ENCODE peak calls at places on chromosomes 4 and X, in seven cellular contexts. One of them, this sample, is unnamed.

GRCh38 chr4:104964387-104965175 is 182.1 kb upstream of the TET2 start:
- DNase-seq in T-cell: no peak
- DNase-seq in ELR: no peak
- DNase-seq in AG08396: no peak
- DNase-seq in heart left ventricle: no peak
- DNase-seq in ureter: no peak
- DNase-seq in A549: no peak
- DNase-seq in this sample: no peak

GRCh38 chr4:1771555-1772305 is 21.4 kb upstream of the FGFR3 start:
- DNase-seq in T-cell: no peak
- DNase-seq in ELR: no peak
- DNase-seq in AG08396: no peak
- DNase-seq in heart left ventricle: no peak
- DNase-seq in ureter: no peak
- DNase-seq in A549: no peak
- DNase-seq in this sample: no peak

GRCh38 chrX:23332888-23333821 is 1.5 kb upstream of the PTCHD1 start:
- DNase-seq in T-cell: no peak
- DNase-seq in ELR: no peak
- DNase-seq in AG08396: no peak
- DNase-seq in heart left ventricle: no peak
- DNase-seq in ureter: no peak
- DNase-seq in A549: no peak
- DNase-seq in this sample: no peak

GRCh38 chrX:153245288-153245731 is 66.2 kb downstream of the MAGEA1 start:
- DNase-seq in T-cell: no peak
- DNase-seq in ELR: peak; percentile 4
- DNase-seq in AG08396: no peak
- DNase-seq in heart left ventricle: no peak
- DNase-seq in ureter: no peak
- DNase-seq in A549: no peak
- DNase-seq in this sample: no peak

GRCh38 chr4:65023877-65024670 is 614.8 kb upstream of the TECRL start:
- DNase-seq in T-cell: no peak
- DNase-seq in ELR: no peak
- DNase-seq in AG08396: no peak
- DNase-seq in heart left ventricle: no peak
- DNase-seq in ureter: no peak
- DNase-seq in A549: no peak
- DNase-seq in this sample: no peak

GRCh38 chrX:19593684-19594083 is 78.4 kb upstream of the MAP3K15 start:
- DNase-seq in T-cell: peak; percentile 13
- DNase-seq in ELR: peak; percentile 61
- DNase-seq in AG08396: peak; percentile 25
- DNase-seq in heart left ventricle: no peak
- DNase-seq in ureter: no peak
- DNase-seq in A549: peak; percentile 27
- DNase-seq in this sample: no peak

GRCh38 chr4:110020139-110020538 is 107.5 kb downstream of the EGF start:
- DNase-seq in T-cell: no peak
- DNase-seq in ELR: no peak
- DNase-seq in AG08396: peak; percentile 23
- DNase-seq in heart left ventricle: no peak
- DNase-seq in ureter: no peak
- DNase-seq in A549: no peak
- DNase-seq in this sample: no peak

GRCh38 chr4:8607603-8608481 is 15.3 kb downstream of the CPZ start:
- DNase-seq in T-cell: peak; percentile 6
- DNase-seq in ELR: peak; percentile 37
- DNase-seq in AG08396: peak; percentile 83
- DNase-seq in heart left ventricle: no peak
- DNase-seq in ureter: no peak
- DNase-seq in A549: peak; percentile 50
- DNase-seq in this sample: no peak

GRCh38 chrX:31224321-31225012 is 152.6 kb upstream of the FTHL17 start:
- DNase-seq in T-cell: no peak
- DNase-seq in ELR: no peak
- DNase-seq in AG08396: no peak
- DNase-seq in heart left ventricle: no peak
- DNase-seq in ureter: no peak
- DNase-seq in A549: no peak
- DNase-seq in this sample: no peak

GRCh38 chrX:51955200-51955599 is 61.8 kb downstream of the MAGED1 start:
- DNase-seq in T-cell: no peak
- DNase-seq in ELR: no peak
- DNase-seq in AG08396: no peak
- DNase-seq in heart left ventricle: no peak
- DNase-seq in ureter: no peak
- DNase-seq in A549: no peak
- DNase-seq in this sample: no peak

GRCh38 chr4:18111100-18111499 is 89.5 kb upstream of the LCORL start:
- DNase-seq in T-cell: no peak
- DNase-seq in ELR: no peak
- DNase-seq in AG08396: no peak
- DNase-seq in heart left ventricle: no peak
- DNase-seq in ureter: no peak
- DNase-seq in A549: no peak
- DNase-seq in this sample: no peak

GRCh38 chr4:41009411-41009810 is 204.9 kb downstream of the APBB2 start:
- DNase-seq in T-cell: no peak
- DNase-seq in ELR: peak; percentile 77
- DNase-seq in AG08396: peak; percentile 8
- DNase-seq in heart left ventricle: no peak
- DNase-seq in ureter: no peak
- DNase-seq in A549: peak; percentile 7
- DNase-seq in this sample: no peak

GRCh38 chr4:16757080-16757521 is 141.3 kb downstream of the LDB2 start:
- DNase-seq in T-cell: no peak
- DNase-seq in ELR: peak; percentile 71
- DNase-seq in AG08396: peak; percentile 12
- DNase-seq in heart left ventricle: no peak
- DNase-seq in ureter: no peak
- DNase-seq in A549: no peak
- DNase-seq in this sample: no peak

GRCh38 chr4:140315970-140316369 is 57.5 kb upstream of the SCOC start:
- DNase-seq in T-cell: no peak
- DNase-seq in ELR: no peak
- DNase-seq in AG08396: no peak
- DNase-seq in heart left ventricle: no peak
- DNase-seq in ureter: no peak
- DNase-seq in A549: no peak
- DNase-seq in this sample: no peak

GRCh38 chrX:9724711-9725110 is 40.9 kb downstream of the GPR143 start:
- DNase-seq in T-cell: no peak
- DNase-seq in ELR: peak; percentile 53
- DNase-seq in AG08396: no peak
- DNase-seq in heart left ventricle: no peak
- DNase-seq in ureter: no peak
- DNase-seq in A549: no peak
- DNase-seq in this sample: no peak

GRCh38 chr4:43496188-43496587 is 603.7 kb downstream of the GRXCR1 start:
- DNase-seq in T-cell: no peak
- DNase-seq in ELR: peak; percentile 1
- DNase-seq in AG08396: no peak
- DNase-seq in heart left ventricle: no peak
- DNase-seq in ureter: no peak
- DNase-seq in A549: no peak
- DNase-seq in this sample: no peak

GRCh38 chr4:183831026-183831446 is 74.1 kb upstream of the STOX2 start:
- DNase-seq in T-cell: no peak
- DNase-seq in ELR: no peak
- DNase-seq in AG08396: no peak
- DNase-seq in heart left ventricle: peak; percentile 49
- DNase-seq in ureter: no peak
- DNase-seq in A549: no peak
- DNase-seq in this sample: no peak

GRCh38 chrX:70826715-70827114 is 81.8 kb downstream of the TEX11 start:
- DNase-seq in T-cell: no peak
- DNase-seq in ELR: no peak
- DNase-seq in AG08396: no peak
- DNase-seq in heart left ventricle: no peak
- DNase-seq in ureter: no peak
- DNase-seq in A549: no peak
- DNase-seq in this sample: no peak

GRCh38 chrX:46506076-46506475 is 39.1 kb downstream of the ZNF674 start:
- DNase-seq in T-cell: no peak
- DNase-seq in ELR: no peak
- DNase-seq in AG08396: no peak
- DNase-seq in heart left ventricle: no peak
- DNase-seq in ureter: no peak
- DNase-seq in A549: no peak
- DNase-seq in this sample: no peak

GRCh38 chr4:76197971-76198410 is 15.6 kb downstream of the SCARB2 start:
- DNase-seq in T-cell: no peak
- DNase-seq in ELR: no peak
- DNase-seq in AG08396: no peak
- DNase-seq in heart left ventricle: peak; percentile 73
- DNase-seq in ureter: no peak
- DNase-seq in A549: no peak
- DNase-seq in this sample: no peak

GRCh38 chr4:3436798-3437581 is 4.8 kb upstream of the HGFAC start:
- DNase-seq in T-cell: no peak
- DNase-seq in ELR: peak; percentile 62
- DNase-seq in AG08396: peak; percentile 87
- DNase-seq in heart left ventricle: no peak
- DNase-seq in ureter: peak; percentile 85
- DNase-seq in A549: peak; percentile 71
- DNase-seq in this sample: no peak

This sample was measured in right atrium auricular region.